ENCODE peak calls at places on chromosomes 5 and 9, in ten cellular contexts. T is Panc1, E is HepG2, R is endothelial cell of umbilical vein, V is HCT116, Y is stomach, D is breast epithelium, C is esophagus muscularis mucosa, P is SK-N-SH, L is H1. J is an unnamed sample. For H3K4me1, the result is how much of the 10 kb centered on the place peaks cover.

GRCh38 chr5:96293966-96294886 is 138.8 kb downstream of the PCSK1 start:
- DNase-seq in V (no peak), Y (no peak), T (peak), D (no peak), P (no peak), E (no peak), R (peak), C (no peak), L (no peak), J (no peak)

GRCh38 chr9:98457696-98458370 is 202.4 kb upstream of the TBC1D2 start:
- DNase-seq in E (no peak), Y (no peak), V (no peak), D (no peak), C (no peak), L (no peak), P (no peak), T (no peak), R (no peak), J (no peak)

GRCh38 chr5:122704247-122705036 is 70.4 kb upstream of the SNX2 start:
- DNase-seq in L (no peak), V (peak), R (peak), T (no peak), C (no peak), Y (no peak), D (no peak), P (peak), E (peak), J (no peak)

GRCh38 chr5:34053133-34053532 is 10.1 kb upstream of the C1QTNF3 start:
- DNase-seq in D (no peak), R (no peak), C (no peak), T (no peak), V (no peak), Y (no peak), L (no peak), P (no peak), E (no peak), J (no peak)

GRCh38 chr9:129241725-129242124 is 63.7 kb upstream of the IER5L start:
- DNase-seq in E (no peak), P (no peak), L (no peak), T (no peak), Y (no peak), R (no peak), D (no peak), V (no peak), C (no peak), J (no peak)

GRCh38 chr5:123594434-123594833 is 82.5 kb downstream of the CSNK1G3 start:
- DNase-seq in R (no peak), D (no peak), C (no peak), P (no peak), T (no peak), L (no peak), E (no peak), Y (no peak), V (no peak), J (no peak)

GRCh38 chr9:33686942-33687341 is 108.4 kb upstream of the PRSS3 start:
- DNase-seq in C (no peak), Y (no peak), P (no peak), R (no peak), L (no peak), V (no peak), T (no peak), E (no peak), D (no peak), J (no peak)

GRCh38 chr5:32869216-32869615 is 158.1 kb downstream of the NPR3 start:
- DNase-seq in E (no peak), L (no peak), P (no peak), Y (no peak), C (no peak), R (no peak), T (no peak), D (no peak), V (no peak), J (no peak)

GRCh38 chr5:77869115-77869798 is 93.1 kb upstream of the TBCA start:
- DNase-seq in E (no peak), V (no peak), T (no peak), R (no peak), C (no peak), P (no peak), L (no peak), D (no peak), Y (no peak), J (no peak)

GRCh38 chr5:62143268-62144229 is 162.5 kb upstream of the KIF2A start:
- DNase-seq in P (peak), T (no peak), Y (no peak), R (peak), E (peak), L (no peak), V (peak), C (no peak), D (no peak), J (no peak)

DNA sequence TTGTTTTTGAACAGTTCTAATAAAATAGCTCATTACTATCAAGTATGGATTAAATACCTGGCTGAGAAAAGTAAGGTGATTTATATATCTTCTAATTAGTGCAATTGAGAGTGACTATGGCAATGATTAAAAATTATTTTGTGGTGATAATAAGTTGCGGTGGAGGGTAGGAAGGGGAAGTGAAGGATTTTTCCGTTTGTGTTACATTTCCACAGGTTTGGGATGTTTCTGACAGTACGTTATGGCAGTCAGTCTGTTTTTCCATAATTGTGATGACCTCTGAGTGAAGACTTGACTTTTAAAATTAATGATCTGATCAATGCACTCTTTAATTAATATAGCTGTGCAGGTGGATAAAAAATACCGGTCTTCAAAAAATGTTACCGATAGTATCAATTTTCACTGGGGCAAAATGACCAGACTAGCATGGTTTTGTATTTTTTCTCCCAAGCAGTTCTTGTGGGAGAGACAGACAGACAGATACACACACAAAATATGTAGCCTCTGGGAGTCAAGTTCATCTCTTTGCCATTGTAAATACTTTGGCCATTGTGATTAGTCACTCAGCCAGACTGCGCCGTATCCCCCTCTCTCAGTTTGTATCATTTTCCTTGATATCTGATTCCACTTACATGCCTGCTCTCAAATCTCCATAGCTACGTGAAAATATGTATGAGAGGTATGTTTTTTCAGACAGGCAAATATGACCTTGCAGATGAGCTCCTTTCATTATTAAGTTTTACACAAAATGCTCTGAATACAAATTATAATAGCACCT is 60.3 kb downstream of the ARHGAP26 start:
- DNase-seq in P (no peak), T (no peak), Y (no peak), V (no peak), D (no peak), L (no peak), C (no peak), R (peak), E (no peak), J (no peak)
- H3K4me1 ChIP-seq in P (under half), T (half or more), Y (under half), V (half or more), D (under half), L (under half), C (half or more), R (half or more), E (half or more), J (half or more)

GRCh38 chr9:122456123-122456522 is 21.6 kb downstream of the OR1J1 start:
- DNase-seq in Y (no peak), D (no peak), R (no peak), C (no peak), T (no peak), L (no peak), V (no peak), P (no peak), E (no peak), J (no peak)
- TF ChIP-seq POLR2AphosphoS5 in Y (no peak), D (no peak), R (no peak), C (no peak), T (no peak), L (no peak), V (no peak), P (no peak), E (no peak), J (no peak)

GRCh38 chr5:151784141-151784540 is 12.4 kb downstream of the G3BP1 start:
- DNase-seq in V (no peak), L (no peak), D (no peak), E (no peak), P (no peak), Y (no peak), C (no peak), R (no peak), T (no peak), J (no peak)

GRCh38 chr5:151781201-151781600 is 9.4 kb downstream of the G3BP1 start:
- DNase-seq in P (no peak), D (no peak), L (no peak), E (no peak), R (no peak), Y (no peak), T (no peak), C (no peak), V (no peak), J (no peak)

GRCh38 chr5:151775025-151775606 is 3.4 kb downstream of the G3BP1 start:
- DNase-seq in T (no peak), E (no peak), L (no peak), Y (no peak), P (no peak), V (no peak), R (no peak), C (no peak), D (no peak), J (no peak)

GRCh38 chr5:151780348-151780747 is 8.6 kb downstream of the G3BP1 start:
- DNase-seq in E (no peak), D (no peak), V (no peak), R (no peak), P (no peak), C (no peak), T (no peak), Y (no peak), L (no peak), J (no peak)

DNA sequence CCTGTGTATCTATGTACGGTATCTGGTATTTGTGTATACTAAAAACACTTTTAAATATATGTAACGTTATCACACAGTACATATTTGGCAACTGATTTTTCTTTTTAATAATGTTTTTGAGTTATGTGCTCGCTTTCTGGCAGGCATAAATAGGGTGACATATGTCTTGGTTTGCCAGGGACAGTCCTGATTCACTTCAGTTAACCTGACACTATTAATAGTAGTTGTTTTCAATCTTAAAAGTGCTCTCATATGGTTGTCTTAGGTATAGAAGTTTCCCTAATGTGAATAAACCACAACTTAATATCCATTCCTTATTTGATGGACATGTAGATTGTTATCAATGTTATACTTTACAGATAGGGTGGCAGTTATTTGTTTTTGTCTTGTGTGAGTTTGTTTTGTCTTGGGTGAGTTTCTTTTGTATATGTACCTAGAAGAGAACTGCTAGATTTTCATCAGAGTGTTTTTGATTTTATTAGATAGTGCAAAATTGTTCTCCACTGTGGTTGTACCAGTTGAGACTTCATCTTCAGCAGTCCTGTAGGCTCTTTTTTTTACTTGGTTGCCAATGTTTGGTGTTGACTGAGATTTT is 7.9 kb downstream of the G3BP1 start:
- DNase-seq in Y (no peak), D (no peak), P (no peak), T (no peak), V (no peak), E (no peak), C (no peak), R (no peak), L (no peak), J (no peak)
- H3K4me1 ChIP-seq in Y (half or more), D (under half), P (under half), T (under half), V (under half), E (half or more), C (half or more), R (under half), L (under half), J (half or more)

GRCh38 chr9:37529111-37529510 is 43.4 kb downstream of the POLR1E start:
- DNase-seq in D (peak), E (no peak), Y (peak), C (no peak), V (no peak), P (no peak), T (no peak), L (no peak), R (no peak), J (no peak)
- TF ChIP-seq POLR2AphosphoS5 in D (no peak), E (no peak), Y (no peak), C (no peak), V (no peak), P (no peak), T (no peak), L (no peak), R (no peak), J (peak)

DNA sequence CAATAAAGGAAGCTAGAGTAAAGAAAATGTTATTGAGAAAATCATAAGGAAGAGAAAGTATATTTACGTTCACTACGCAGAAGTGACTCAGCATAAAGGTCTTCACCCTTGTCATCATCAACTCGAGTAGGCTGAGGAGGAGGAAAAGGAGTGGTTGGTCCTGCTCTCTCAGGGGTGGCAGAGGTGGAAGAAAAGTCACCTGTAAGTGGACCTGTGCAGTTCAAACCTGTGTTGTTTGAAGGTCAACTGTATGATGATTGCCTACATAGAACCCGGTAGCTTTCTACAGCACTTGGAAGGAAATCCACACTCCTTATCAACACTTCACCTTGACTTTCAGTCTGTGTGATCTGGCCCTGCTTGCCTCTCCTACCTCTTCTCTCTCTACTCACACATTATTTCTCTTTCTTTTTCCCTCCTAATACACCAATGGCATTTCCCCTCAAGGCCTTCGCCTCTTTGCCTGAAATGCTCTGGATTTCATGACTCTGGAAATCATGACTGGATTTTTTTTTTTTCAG is 109.3 kb upstream of the CPEB4 start:
- DNase-seq in T (no peak), R (peak), Y (peak), P (no peak), C (no peak), L (no peak), E (no peak), D (no peak), V (no peak), J (no peak)
- H3K4me1 ChIP-seq in T (under half), R (under half), Y (under half), P (under half), C (under half), L (under half), E (half or more), D (under half), V (under half), J (under half)

GRCh38 chr5:151076616-151077015 is 4.2 kb downstream of the TNIP1 start:
- DNase-seq in E (no peak), Y (no peak), R (no peak), C (no peak), T (no peak), P (no peak), V (no peak), L (no peak), D (no peak), J (no peak)
- TF ChIP-seq POLR2AphosphoS5 in E (no peak), Y (no peak), R (no peak), C (no peak), T (no peak), P (no peak), V (no peak), L (no peak), D (no peak), J (no peak)

GRCh38 chr5:24444439-24444838 is 200.3 kb downstream of the CDH10 start:
- DNase-seq in E (no peak), R (no peak), V (no peak), C (no peak), D (no peak), Y (no peak), P (no peak), L (no peak), T (no peak), J (no peak)
- H3K4me1 ChIP-seq in E (under half), R (under half), V (under half), C (under half), D (under half), Y (under half), P (under half), L (under half), T (under half), J (under half)